ENCODE peak calls at places on chromosomes 2 and 18, in nine cellular contexts. One of them, this sample, is unnamed.

GRCh38 chr2:10302479-10303173 is at the start of gene HPCAL1:
- DNase-seq in Kasumi-1: peak
- DNase-seq in HT1080: peak
- DNase-seq in dermis microvascular lymphatic vessel endothelial cell: peak
- DNase-seq in activated CD4-positive, alpha-beta T cell treated with anti-CD3 and anti-CD28 coated beads for 24 hours: peak
- DNase-seq in mesothelial cell of epicardium: peak
- DNase-seq in Calu3: peak
- DNase-seq in activated T-cell treated with anti-CD3 and anti-CD28 coated beads, Interleukin-2, amount 50 U/mL, for 24 hours: peak
- DNase-seq in epithelial cell of esophagus: peak
- DNase-seq in this sample: peak

GRCh38 chr2:174493549-174494331 is 6.9 kb upstream of the GPR155 start:
- DNase-seq in Kasumi-1: no peak
- DNase-seq in HT1080: no peak
- DNase-seq in dermis microvascular lymphatic vessel endothelial cell: no peak
- DNase-seq in activated CD4-positive, alpha-beta T cell treated with anti-CD3 and anti-CD28 coated beads for 24 hours: no peak
- DNase-seq in mesothelial cell of epicardium: no peak
- DNase-seq in Calu3: no peak
- DNase-seq in activated T-cell treated with anti-CD3 and anti-CD28 coated beads, Interleukin-2, amount 50 U/mL, for 24 hours: no peak
- DNase-seq in epithelial cell of esophagus: no peak
- DNase-seq in this sample: no peak

GRCh38 chr2:210421916-210422315 is 54.6 kb downstream of the LANCL1 start:
- DNase-seq in Kasumi-1: no peak
- DNase-seq in HT1080: peak
- DNase-seq in dermis microvascular lymphatic vessel endothelial cell: no peak
- DNase-seq in activated CD4-positive, alpha-beta T cell treated with anti-CD3 and anti-CD28 coated beads for 24 hours: no peak
- DNase-seq in mesothelial cell of epicardium: no peak
- DNase-seq in Calu3: no peak
- DNase-seq in activated T-cell treated with anti-CD3 and anti-CD28 coated beads, Interleukin-2, amount 50 U/mL, for 24 hours: no peak
- DNase-seq in epithelial cell of esophagus: peak
- DNase-seq in this sample: no peak

GRCh38 chr2:99140056-99140859 is 1.2 kb upstream of the C2orf15 start:
- DNase-seq in Kasumi-1: no peak
- DNase-seq in HT1080: no peak
- DNase-seq in dermis microvascular lymphatic vessel endothelial cell: no peak
- DNase-seq in activated CD4-positive, alpha-beta T cell treated with anti-CD3 and anti-CD28 coated beads for 24 hours: no peak
- DNase-seq in mesothelial cell of epicardium: no peak
- DNase-seq in Calu3: no peak
- DNase-seq in activated T-cell treated with anti-CD3 and anti-CD28 coated beads, Interleukin-2, amount 50 U/mL, for 24 hours: no peak
- DNase-seq in epithelial cell of esophagus: no peak
- DNase-seq in this sample: no peak

GRCh38 chr2:2848198-2848597 is 517.1 kb upstream of the MYT1L start:
- DNase-seq in Kasumi-1: no peak
- DNase-seq in HT1080: no peak
- DNase-seq in dermis microvascular lymphatic vessel endothelial cell: no peak
- DNase-seq in activated CD4-positive, alpha-beta T cell treated with anti-CD3 and anti-CD28 coated beads for 24 hours: no peak
- DNase-seq in mesothelial cell of epicardium: no peak
- DNase-seq in Calu3: no peak
- DNase-seq in activated T-cell treated with anti-CD3 and anti-CD28 coated beads, Interleukin-2, amount 50 U/mL, for 24 hours: no peak
- DNase-seq in epithelial cell of esophagus: no peak
- DNase-seq in this sample: no peak

GRCh38 chr18:13366977-13367892 is 148.7 kb downstream of the LDLRAD4 start:
- DNase-seq in Kasumi-1: no peak
- DNase-seq in HT1080: no peak
- DNase-seq in dermis microvascular lymphatic vessel endothelial cell: no peak
- DNase-seq in activated CD4-positive, alpha-beta T cell treated with anti-CD3 and anti-CD28 coated beads for 24 hours: no peak
- DNase-seq in mesothelial cell of epicardium: no peak
- DNase-seq in Calu3: no peak
- DNase-seq in activated T-cell treated with anti-CD3 and anti-CD28 coated beads, Interleukin-2, amount 50 U/mL, for 24 hours: peak
- DNase-seq in epithelial cell of esophagus: no peak
- DNase-seq in this sample: no peak

GRCh38 chr2:182763311-182763912 is 47.4 kb downstream of the DNAJC10 start:
- DNase-seq in Kasumi-1: peak
- DNase-seq in HT1080: peak
- DNase-seq in dermis microvascular lymphatic vessel endothelial cell: peak
- DNase-seq in activated CD4-positive, alpha-beta T cell treated with anti-CD3 and anti-CD28 coated beads for 24 hours: no peak
- DNase-seq in mesothelial cell of epicardium: no peak
- DNase-seq in Calu3: peak
- DNase-seq in activated T-cell treated with anti-CD3 and anti-CD28 coated beads, Interleukin-2, amount 50 U/mL, for 24 hours: no peak
- DNase-seq in epithelial cell of esophagus: peak
- DNase-seq in this sample: peak

GRCh38 chr2:163600801-163601200 is 135.0 kb downstream of the FIGN start:
- DNase-seq in Kasumi-1: no peak
- DNase-seq in HT1080: no peak
- DNase-seq in dermis microvascular lymphatic vessel endothelial cell: no peak
- DNase-seq in activated CD4-positive, alpha-beta T cell treated with anti-CD3 and anti-CD28 coated beads for 24 hours: no peak
- DNase-seq in mesothelial cell of epicardium: no peak
- DNase-seq in Calu3: no peak
- DNase-seq in activated T-cell treated with anti-CD3 and anti-CD28 coated beads, Interleukin-2, amount 50 U/mL, for 24 hours: no peak
- DNase-seq in epithelial cell of esophagus: no peak
- DNase-seq in this sample: no peak

GRCh38 chr2:178072383-178073301 is at the start of gene PDE11A:
- DNase-seq in Kasumi-1: peak
- DNase-seq in HT1080: peak
- DNase-seq in dermis microvascular lymphatic vessel endothelial cell: peak
- DNase-seq in activated CD4-positive, alpha-beta T cell treated with anti-CD3 and anti-CD28 coated beads for 24 hours: peak
- DNase-seq in mesothelial cell of epicardium: peak
- DNase-seq in Calu3: peak
- DNase-seq in activated T-cell treated with anti-CD3 and anti-CD28 coated beads, Interleukin-2, amount 50 U/mL, for 24 hours: peak
- DNase-seq in epithelial cell of esophagus: peak
- DNase-seq in this sample: peak

GRCh38 chr18:33560686-33561370 is 17.2 kb upstream of the ASXL3 start:
- DNase-seq in Kasumi-1: no peak
- DNase-seq in HT1080: peak
- DNase-seq in dermis microvascular lymphatic vessel endothelial cell: no peak
- DNase-seq in activated CD4-positive, alpha-beta T cell treated with anti-CD3 and anti-CD28 coated beads for 24 hours: no peak
- DNase-seq in mesothelial cell of epicardium: no peak
- DNase-seq in Calu3: no peak
- DNase-seq in activated T-cell treated with anti-CD3 and anti-CD28 coated beads, Interleukin-2, amount 50 U/mL, for 24 hours: no peak
- DNase-seq in epithelial cell of esophagus: peak
- DNase-seq in this sample: no peak

GRCh38 chr18:22346342-22346967 is 71.3 kb downstream of the CTAGE1 start:
- DNase-seq in Kasumi-1: peak
- DNase-seq in HT1080: peak
- DNase-seq in dermis microvascular lymphatic vessel endothelial cell: no peak
- DNase-seq in activated CD4-positive, alpha-beta T cell treated with anti-CD3 and anti-CD28 coated beads for 24 hours: no peak
- DNase-seq in mesothelial cell of epicardium: no peak
- DNase-seq in Calu3: peak
- DNase-seq in activated T-cell treated with anti-CD3 and anti-CD28 coated beads, Interleukin-2, amount 50 U/mL, for 24 hours: no peak
- DNase-seq in epithelial cell of esophagus: peak
- DNase-seq in this sample: no peak

GRCh38 chr18:5066380-5066977 is 130.6 kb downstream of the AKAIN1 start:
- DNase-seq in Kasumi-1: no peak
- DNase-seq in HT1080: no peak
- DNase-seq in dermis microvascular lymphatic vessel endothelial cell: no peak
- DNase-seq in activated CD4-positive, alpha-beta T cell treated with anti-CD3 and anti-CD28 coated beads for 24 hours: peak
- DNase-seq in mesothelial cell of epicardium: no peak
- DNase-seq in Calu3: peak
- DNase-seq in activated T-cell treated with anti-CD3 and anti-CD28 coated beads, Interleukin-2, amount 50 U/mL, for 24 hours: peak
- DNase-seq in epithelial cell of esophagus: no peak
- DNase-seq in this sample: no peak

GRCh38 chr2:157246212-157247067 is 11.1 kb upstream of the GALNT5 start:
- DNase-seq in Kasumi-1: no peak
- DNase-seq in HT1080: peak
- DNase-seq in dermis microvascular lymphatic vessel endothelial cell: no peak
- DNase-seq in activated CD4-positive, alpha-beta T cell treated with anti-CD3 and anti-CD28 coated beads for 24 hours: no peak
- DNase-seq in mesothelial cell of epicardium: no peak
- DNase-seq in Calu3: peak
- DNase-seq in activated T-cell treated with anti-CD3 and anti-CD28 coated beads, Interleukin-2, amount 50 U/mL, for 24 hours: peak
- DNase-seq in epithelial cell of esophagus: peak
- DNase-seq in this sample: no peak

GRCh38 chr2:46503686-46504085 is 24.3 kb downstream of the TMEM247 start:
- DNase-seq in Kasumi-1: no peak
- DNase-seq in HT1080: no peak
- DNase-seq in dermis microvascular lymphatic vessel endothelial cell: no peak
- DNase-seq in activated CD4-positive, alpha-beta T cell treated with anti-CD3 and anti-CD28 coated beads for 24 hours: no peak
- DNase-seq in mesothelial cell of epicardium: no peak
- DNase-seq in Calu3: no peak
- DNase-seq in activated T-cell treated with anti-CD3 and anti-CD28 coated beads, Interleukin-2, amount 50 U/mL, for 24 hours: no peak
- DNase-seq in epithelial cell of esophagus: no peak
- DNase-seq in this sample: no peak

GRCh38 chr2:178527592-178527991 is 47.3 kb downstream of the PLEKHA3 start:
- DNase-seq in Kasumi-1: no peak
- DNase-seq in HT1080: no peak
- DNase-seq in dermis microvascular lymphatic vessel endothelial cell: no peak
- DNase-seq in activated CD4-positive, alpha-beta T cell treated with anti-CD3 and anti-CD28 coated beads for 24 hours: no peak
- DNase-seq in mesothelial cell of epicardium: no peak
- DNase-seq in Calu3: no peak
- DNase-seq in activated T-cell treated with anti-CD3 and anti-CD28 coated beads, Interleukin-2, amount 50 U/mL, for 24 hours: no peak
- DNase-seq in epithelial cell of esophagus: no peak
- DNase-seq in this sample: no peak

GRCh38 chr2:109722026-109722425 is 72.1 kb upstream of the RGPD5 start:
- DNase-seq in Kasumi-1: no peak
- DNase-seq in HT1080: no peak
- DNase-seq in dermis microvascular lymphatic vessel endothelial cell: no peak
- DNase-seq in activated CD4-positive, alpha-beta T cell treated with anti-CD3 and anti-CD28 coated beads for 24 hours: no peak
- DNase-seq in mesothelial cell of epicardium: peak
- DNase-seq in Calu3: no peak
- DNase-seq in activated T-cell treated with anti-CD3 and anti-CD28 coated beads, Interleukin-2, amount 50 U/mL, for 24 hours: no peak
- DNase-seq in epithelial cell of esophagus: peak
- DNase-seq in this sample: no peak

GRCh38 chr2:101740555-101740964 is 43.1 kb downstream of the MAP4K4 start:
- DNase-seq in Kasumi-1: peak
- DNase-seq in HT1080: no peak
- DNase-seq in dermis microvascular lymphatic vessel endothelial cell: no peak
- DNase-seq in activated CD4-positive, alpha-beta T cell treated with anti-CD3 and anti-CD28 coated beads for 24 hours: no peak
- DNase-seq in mesothelial cell of epicardium: no peak
- DNase-seq in Calu3: no peak
- DNase-seq in activated T-cell treated with anti-CD3 and anti-CD28 coated beads, Interleukin-2, amount 50 U/mL, for 24 hours: no peak
- DNase-seq in epithelial cell of esophagus: no peak
- DNase-seq in this sample: no peak

GRCh38 chr2:43010428-43011141 is 215.8 kb downstream of the ZFP36L2 start:
- DNase-seq in Kasumi-1: no peak
- DNase-seq in HT1080: no peak
- DNase-seq in dermis microvascular lymphatic vessel endothelial cell: no peak
- DNase-seq in activated CD4-positive, alpha-beta T cell treated with anti-CD3 and anti-CD28 coated beads for 24 hours: no peak
- DNase-seq in mesothelial cell of epicardium: no peak
- DNase-seq in Calu3: peak
- DNase-seq in activated T-cell treated with anti-CD3 and anti-CD28 coated beads, Interleukin-2, amount 50 U/mL, for 24 hours: no peak
- DNase-seq in epithelial cell of esophagus: peak
- DNase-seq in this sample: no peak

GRCh38 chr2:121429119-121429903 is 101.4 kb upstream of the RNU4ATAC start:
- DNase-seq in Kasumi-1: no peak
- DNase-seq in HT1080: no peak
- DNase-seq in dermis microvascular lymphatic vessel endothelial cell: no peak
- DNase-seq in activated CD4-positive, alpha-beta T cell treated with anti-CD3 and anti-CD28 coated beads for 24 hours: no peak
- DNase-seq in mesothelial cell of epicardium: no peak
- DNase-seq in Calu3: no peak
- DNase-seq in activated T-cell treated with anti-CD3 and anti-CD28 coated beads, Interleukin-2, amount 50 U/mL, for 24 hours: no peak
- DNase-seq in epithelial cell of esophagus: no peak
- DNase-seq in this sample: no peak

GRCh38 chr2:79100301-79100700 is 12.5 kb upstream of the REG1B start:
- DNase-seq in Kasumi-1: no peak
- DNase-seq in HT1080: no peak
- DNase-seq in dermis microvascular lymphatic vessel endothelial cell: no peak
- DNase-seq in activated CD4-positive, alpha-beta T cell treated with anti-CD3 and anti-CD28 coated beads for 24 hours: no peak
- DNase-seq in mesothelial cell of epicardium: no peak
- DNase-seq in Calu3: no peak
- DNase-seq in activated T-cell treated with anti-CD3 and anti-CD28 coated beads, Interleukin-2, amount 50 U/mL, for 24 hours: no peak
- DNase-seq in epithelial cell of esophagus: no peak
- DNase-seq in this sample: no peak

GRCh38 chr2:113167115-113167932 is 6.4 kb upstream of the PSD4 start:
- DNase-seq in Kasumi-1: no peak
- DNase-seq in HT1080: peak
- DNase-seq in dermis microvascular lymphatic vessel endothelial cell: no peak
- DNase-seq in activated CD4-positive, alpha-beta T cell treated with anti-CD3 and anti-CD28 coated beads for 24 hours: no peak
- DNase-seq in mesothelial cell of epicardium: no peak
- DNase-seq in Calu3: no peak
- DNase-seq in activated T-cell treated with anti-CD3 and anti-CD28 coated beads, Interleukin-2, amount 50 U/mL, for 24 hours: peak
- DNase-seq in epithelial cell of esophagus: peak
- DNase-seq in this sample: no peak

GRCh38 chr2:182283512-182283911 is 143.3 kb downstream of the PDE1A start:
- DNase-seq in Kasumi-1: no peak
- DNase-seq in HT1080: peak
- DNase-seq in dermis microvascular lymphatic vessel endothelial cell: no peak
- DNase-seq in activated CD4-positive, alpha-beta T cell treated with anti-CD3 and anti-CD28 coated beads for 24 hours: no peak
- DNase-seq in mesothelial cell of epicardium: no peak
- DNase-seq in Calu3: no peak
- DNase-seq in activated T-cell treated with anti-CD3 and anti-CD28 coated beads, Interleukin-2, amount 50 U/mL, for 24 hours: no peak
- DNase-seq in epithelial cell of esophagus: no peak
- DNase-seq in this sample: no peak

GRCh38 chr2:199738723-199739412 is 112.1 kb downstream of the FTCDNL1 start:
- DNase-seq in Kasumi-1: peak
- DNase-seq in HT1080: peak
- DNase-seq in dermis microvascular lymphatic vessel endothelial cell: no peak
- DNase-seq in activated CD4-positive, alpha-beta T cell treated with anti-CD3 and anti-CD28 coated beads for 24 hours: no peak
- DNase-seq in mesothelial cell of epicardium: no peak
- DNase-seq in Calu3: no peak
- DNase-seq in activated T-cell treated with anti-CD3 and anti-CD28 coated beads, Interleukin-2, amount 50 U/mL, for 24 hours: no peak
- DNase-seq in epithelial cell of esophagus: peak
- DNase-seq in this sample: peak

GRCh38 chr2:233867993-233868532 is at the start of gene MSL3B:
- DNase-seq in Kasumi-1: no peak
- DNase-seq in HT1080: peak
- DNase-seq in dermis microvascular lymphatic vessel endothelial cell: peak
- DNase-seq in activated CD4-positive, alpha-beta T cell treated with anti-CD3 and anti-CD28 coated beads for 24 hours: peak
- DNase-seq in mesothelial cell of epicardium: peak
- DNase-seq in Calu3: peak
- DNase-seq in activated T-cell treated with anti-CD3 and anti-CD28 coated beads, Interleukin-2, amount 50 U/mL, for 24 hours: peak
- DNase-seq in epithelial cell of esophagus: peak
- DNase-seq in this sample: no peak

GRCh38 chr2:230913406-230913805 is 11.6 kb downstream of the GPR55 start:
- DNase-seq in Kasumi-1: peak
- DNase-seq in HT1080: no peak
- DNase-seq in dermis microvascular lymphatic vessel endothelial cell: peak
- DNase-seq in activated CD4-positive, alpha-beta T cell treated with anti-CD3 and anti-CD28 coated beads for 24 hours: no peak
- DNase-seq in mesothelial cell of epicardium: no peak
- DNase-seq in Calu3: no peak
- DNase-seq in activated T-cell treated with anti-CD3 and anti-CD28 coated beads, Interleukin-2, amount 50 U/mL, for 24 hours: no peak
- DNase-seq in epithelial cell of esophagus: no peak
- DNase-seq in this sample: no peak

GRCh38 chr18:68604256-68604655 is 110.7 kb downstream of the TMX3 start:
- DNase-seq in Kasumi-1: no peak
- DNase-seq in HT1080: no peak
- DNase-seq in dermis microvascular lymphatic vessel endothelial cell: no peak
- DNase-seq in activated CD4-positive, alpha-beta T cell treated with anti-CD3 and anti-CD28 coated beads for 24 hours: no peak
- DNase-seq in mesothelial cell of epicardium: no peak
- DNase-seq in Calu3: no peak
- DNase-seq in activated T-cell treated with anti-CD3 and anti-CD28 coated beads, Interleukin-2, amount 50 U/mL, for 24 hours: no peak
- DNase-seq in epithelial cell of esophagus: no peak
- DNase-seq in this sample: no peak

GRCh38 chr2:22281033-22281432 is 1103.9 kb upstream of the KLHL29 start:
- DNase-seq in Kasumi-1: peak
- DNase-seq in HT1080: peak
- DNase-seq in dermis microvascular lymphatic vessel endothelial cell: no peak
- DNase-seq in activated CD4-positive, alpha-beta T cell treated with anti-CD3 and anti-CD28 coated beads for 24 hours: no peak
- DNase-seq in mesothelial cell of epicardium: peak
- DNase-seq in Calu3: peak
- DNase-seq in activated T-cell treated with anti-CD3 and anti-CD28 coated beads, Interleukin-2, amount 50 U/mL, for 24 hours: no peak
- DNase-seq in epithelial cell of esophagus: peak
- DNase-seq in this sample: no peak

GRCh38 chr2:54041135-54041534 is 70.3 kb upstream of the PSME4 start:
- DNase-seq in Kasumi-1: no peak
- DNase-seq in HT1080: peak
- DNase-seq in dermis microvascular lymphatic vessel endothelial cell: no peak
- DNase-seq in activated CD4-positive, alpha-beta T cell treated with anti-CD3 and anti-CD28 coated beads for 24 hours: peak
- DNase-seq in mesothelial cell of epicardium: no peak
- DNase-seq in Calu3: no peak
- DNase-seq in activated T-cell treated with anti-CD3 and anti-CD28 coated beads, Interleukin-2, amount 50 U/mL, for 24 hours: peak
- DNase-seq in epithelial cell of esophagus: peak
- DNase-seq in this sample: no peak

GRCh38 chr2:184369307-184369706 is 229.0 kb upstream of the ZNF804A start:
- DNase-seq in Kasumi-1: no peak
- DNase-seq in HT1080: no peak
- DNase-seq in dermis microvascular lymphatic vessel endothelial cell: no peak
- DNase-seq in activated CD4-positive, alpha-beta T cell treated with anti-CD3 and anti-CD28 coated beads for 24 hours: no peak
- DNase-seq in mesothelial cell of epicardium: no peak
- DNase-seq in Calu3: no peak
- DNase-seq in activated T-cell treated with anti-CD3 and anti-CD28 coated beads, Interleukin-2, amount 50 U/mL, for 24 hours: no peak
- DNase-seq in epithelial cell of esophagus: no peak
- DNase-seq in this sample: no peak

GRCh38 chr2:224145751-224146355 is 106.8 kb upstream of the SERPINE2 start:
- DNase-seq in Kasumi-1: no peak
- DNase-seq in HT1080: peak
- DNase-seq in dermis microvascular lymphatic vessel endothelial cell: peak
- DNase-seq in activated CD4-positive, alpha-beta T cell treated with anti-CD3 and anti-CD28 coated beads for 24 hours: no peak
- DNase-seq in mesothelial cell of epicardium: no peak
- DNase-seq in Calu3: no peak
- DNase-seq in activated T-cell treated with anti-CD3 and anti-CD28 coated beads, Interleukin-2, amount 50 U/mL, for 24 hours: no peak
- DNase-seq in epithelial cell of esophagus: peak
- DNase-seq in this sample: no peak

GRCh38 chr2:42136832-42137821 is 32.0 kb upstream of the EML4 start:
- DNase-seq in Kasumi-1: no peak
- DNase-seq in HT1080: no peak
- DNase-seq in dermis microvascular lymphatic vessel endothelial cell: peak
- DNase-seq in activated CD4-positive, alpha-beta T cell treated with anti-CD3 and anti-CD28 coated beads for 24 hours: no peak
- DNase-seq in mesothelial cell of epicardium: no peak
- DNase-seq in Calu3: no peak
- DNase-seq in activated T-cell treated with anti-CD3 and anti-CD28 coated beads, Interleukin-2, amount 50 U/mL, for 24 hours: no peak
- DNase-seq in epithelial cell of esophagus: no peak
- DNase-seq in this sample: no peak

This sample was measured in HuH-7.